ENCODE peak calls at places on chromosomes 5 and 9, in nine cellular contexts. F is K562; I is heart right ventricle; L is transverse colon; T is left ventricle myocardium inferior; Z is ovary; X is endodermal cell; A is naive thymus-derived CD4-positive, alpha-beta T cell; U is A549. O is an unnamed sample. For H3K4me1, the result is how much of the 10 kb centered on the place peaks cover.

GRCh38 chr9:114908104-114908621 is 22.2 kb downstream of the TNFSF8 start:
- DNase-seq in F (no peak), I (no peak), L (no peak), T (no peak), Z (no peak), X (peak), A (no peak), U (peak), O (peak)

GRCh38 chr5:139272471-139273321 is 20.8 kb upstream of the MATR3 start:
- DNase-seq in F (no peak), I (no peak), L (peak), T (no peak), Z (no peak), X (no peak), A (peak), U (no peak), O (peak)

GRCh38 chr5:155004138-155004744 is 9.3 kb upstream of the KIF4B start:
- DNase-seq in F (no peak), I (peak), L (peak), T (no peak), Z (no peak), X (peak), A (no peak), U (no peak), O (peak)

GRCh38 chr9:124881138-124881743 is 19.3 kb downstream of the ARPC5L start:
- DNase-seq in F (no peak), I (no peak), L (no peak), T (no peak), Z (no peak), X (no peak), A (no peak), U (no peak), O (no peak)

GRCh38 chr5:69035665-69036064 is 58.1 kb upstream of the SLC30A5 start:
- DNase-seq in F (no peak), I (no peak), L (no peak), T (no peak), Z (no peak), X (no peak), A (no peak), U (no peak), O (no peak)

GRCh38 chr5:172106511-172107356 is 81.3 kb downstream of the STK10 start:
- DNase-seq in F (peak), I (no peak), L (peak), T (peak), Z (peak), X (peak), A (peak), U (peak), O (peak)

GRCh38 chr9:132090771-132091170 is 11.1 kb upstream of the MED27 start:
- DNase-seq in F (no peak), I (no peak), L (no peak), T (no peak), Z (no peak), X (no peak), A (no peak), U (no peak), O (no peak)

GRCh38 chr5:147400836-147401235 is 109.0 kb downstream of the DPYSL3 start:
- DNase-seq in F (no peak), I (no peak), L (no peak), T (no peak), Z (no peak), X (no peak), A (no peak), U (no peak), O (no peak)

DNA sequence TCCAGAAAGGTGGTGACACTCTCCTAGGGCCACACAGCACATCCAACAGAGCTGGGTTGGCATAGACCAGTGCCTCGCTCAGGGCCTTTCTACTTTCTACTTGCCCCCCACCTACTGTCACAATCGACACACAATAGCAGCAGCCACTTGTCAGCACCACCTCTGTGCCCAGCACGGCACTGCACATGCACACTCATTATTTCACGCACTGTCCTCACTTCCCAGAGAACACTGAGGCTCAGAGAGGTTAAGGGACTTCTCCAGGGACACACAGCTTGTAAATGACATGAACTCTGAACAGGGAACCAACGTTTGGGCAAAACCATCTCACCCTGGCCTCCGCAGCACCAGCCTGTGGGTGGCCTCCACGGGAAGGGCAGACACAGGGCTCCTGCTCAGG is 70.9 kb upstream of the STXBP1 start:
- DNase-seq in F (no peak), I (no peak), L (no peak), T (no peak), Z (no peak), X (no peak), A (no peak), U (no peak), O (no peak)
- H3K4me1 ChIP-seq in F (under half), I (half or more), L (half or more), T (half or more), Z (under half), X (under half), A (under half), U (half or more), O (under half)

DNA sequence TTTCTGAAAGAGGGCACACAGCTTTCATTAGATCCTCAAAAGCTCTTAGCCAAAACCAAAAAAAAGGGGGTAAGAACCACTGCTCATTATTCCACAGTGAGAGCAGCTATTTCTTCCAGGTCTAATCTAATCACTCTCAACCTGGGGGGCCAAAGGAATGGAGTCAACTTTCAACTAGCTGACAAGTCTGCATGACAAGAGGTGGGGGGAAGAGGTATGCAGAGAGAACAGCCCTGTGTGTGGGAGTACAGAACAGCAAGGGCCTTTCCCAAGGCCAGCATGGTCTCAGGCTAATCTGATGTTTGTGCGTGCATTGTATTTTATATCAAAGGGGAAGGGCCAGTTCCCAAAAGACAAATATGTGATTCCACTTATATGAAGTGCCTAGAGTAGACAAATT is 36.9 kb upstream of the PIP5K1B start:
- DNase-seq in F (no peak), I (no peak), L (no peak), T (no peak), Z (no peak), X (peak), A (no peak), U (no peak), O (no peak)
- H3K4me1 ChIP-seq in F (under half), I (under half), L (under half), T (under half), Z (under half), X (under half), A (under half), U (under half), O (under half)

GRCh38 chr5:14457475-14457874 is 124.1 kb upstream of the OTULINL start:
- DNase-seq in F (no peak), I (no peak), L (no peak), T (no peak), Z (no peak), X (no peak), A (no peak), U (no peak), O (no peak)

GRCh38 chr5:14451866-14452265 is 129.7 kb upstream of the OTULINL start:
- DNase-seq in F (no peak), I (no peak), L (no peak), T (no peak), Z (no peak), X (no peak), A (no peak), U (no peak), O (no peak)

GRCh38 chr5:14450055-14450524 is 131.5 kb upstream of the OTULINL start:
- DNase-seq in F (no peak), I (peak), L (no peak), T (peak), Z (peak), X (no peak), A (no peak), U (no peak), O (peak)

GRCh38 chr5:14452685-14453084 is 128.9 kb upstream of the OTULINL start:
- DNase-seq in F (no peak), I (no peak), L (no peak), T (no peak), Z (no peak), X (no peak), A (no peak), U (no peak), O (no peak)

DNA sequence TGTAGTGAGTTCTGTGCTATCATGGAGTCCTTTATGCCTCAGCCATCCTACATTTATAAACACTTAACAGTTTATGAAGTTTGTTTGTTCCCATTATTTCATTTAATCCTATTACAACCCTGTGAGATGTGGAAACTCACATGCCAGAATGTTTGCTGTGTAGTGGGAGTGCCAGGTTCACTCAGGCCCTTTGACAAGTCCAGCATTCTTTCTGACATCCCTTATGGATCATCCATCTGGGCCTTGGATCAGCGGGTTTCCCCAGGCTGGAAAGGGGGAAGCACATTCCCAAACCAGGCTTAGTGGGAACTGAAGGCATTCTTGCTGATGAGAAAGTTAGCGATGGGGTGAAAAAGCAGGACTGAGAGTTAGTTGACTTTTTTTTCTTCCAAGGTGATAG is 128.1 kb upstream of the OTULINL start:
- DNase-seq in F (no peak), I (no peak), L (no peak), T (no peak), Z (no peak), X (no peak), A (no peak), U (no peak), O (no peak)
- H3K4me1 ChIP-seq in F (under half), I (half or more), L (under half), T (half or more), Z (under half), X (under half), A (under half), U (under half), O (under half)

GRCh38 chr5:1481999-1482381 is 36.8 kb upstream of the SLC6A3 start:
- DNase-seq in F (no peak), I (no peak), L (no peak), T (no peak), Z (no peak), X (no peak), A (no peak), U (no peak), O (no peak)

GRCh38 chr5:1481266-1481998 is 36.2 kb upstream of the SLC6A3 start:
- DNase-seq in F (no peak), I (no peak), L (no peak), T (no peak), Z (no peak), X (no peak), A (no peak), U (no peak), O (no peak)

GRCh38 chr5:1483856-1484255 is 38.6 kb upstream of the SLC6A3 start:
- DNase-seq in F (no peak), I (no peak), L (no peak), T (no peak), Z (no peak), X (no peak), A (no peak), U (no peak), O (no peak)

GRCh38 chr5:1484416-1485319 is 39.1 kb downstream of the LPCAT1 start:
- DNase-seq in F (no peak), I (no peak), L (no peak), T (no peak), Z (no peak), X (no peak), A (no peak), U (no peak), O (no peak)

DNA sequence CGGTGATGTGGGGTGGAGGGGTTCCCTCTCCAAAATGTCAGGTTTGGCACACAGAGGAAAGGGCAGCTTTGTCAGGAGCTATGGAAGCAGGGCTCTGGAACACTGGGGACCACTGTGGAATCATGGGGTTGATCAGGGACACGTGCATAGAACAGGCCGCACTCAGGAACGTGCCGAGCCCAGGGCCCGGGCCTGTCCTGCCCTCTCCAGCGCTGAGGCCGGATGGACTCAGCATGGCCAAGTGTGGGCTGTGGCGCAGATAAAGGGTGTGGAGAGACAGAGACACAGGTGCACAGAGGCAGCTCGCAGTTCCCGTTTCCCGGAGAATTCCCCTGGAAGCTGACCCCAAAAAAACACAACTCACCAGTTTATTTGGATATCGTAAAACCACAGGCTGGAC is 37.8 kb upstream of the SLC6A3 start:
- DNase-seq in F (no peak), I (no peak), L (no peak), T (no peak), Z (no peak), X (no peak), A (no peak), U (no peak), O (no peak)
- H3K4me1 ChIP-seq in F (under half), I (under half), L (under half), T (under half), Z (under half), X (under half), A (under half), U (under half), O (under half)

GRCh38 chr5:175656966-175657365 is 905 bp upstream of the HRH2 start:
- DNase-seq in F (no peak), I (no peak), L (no peak), T (no peak), Z (no peak), X (no peak), A (no peak), U (no peak), O (no peak)

GRCh38 chr5:175655411-175655810 is 2.5 kb upstream of the HRH2 start:
- DNase-seq in F (no peak), I (no peak), L (no peak), T (no peak), Z (no peak), X (no peak), A (no peak), U (no peak), O (no peak)

GRCh38 chr5:175657593-175658271 is at the start of gene HRH2:
- DNase-seq in F (no peak), I (peak), L (peak), T (peak), Z (no peak), X (peak), A (peak), U (peak), O (peak)

GRCh38 chr5:175659546-175660248 is 1.8 kb downstream of the HRH2 start:
- DNase-seq in F (no peak), I (no peak), L (no peak), T (no peak), Z (no peak), X (no peak), A (no peak), U (no peak), O (peak)

DNA sequence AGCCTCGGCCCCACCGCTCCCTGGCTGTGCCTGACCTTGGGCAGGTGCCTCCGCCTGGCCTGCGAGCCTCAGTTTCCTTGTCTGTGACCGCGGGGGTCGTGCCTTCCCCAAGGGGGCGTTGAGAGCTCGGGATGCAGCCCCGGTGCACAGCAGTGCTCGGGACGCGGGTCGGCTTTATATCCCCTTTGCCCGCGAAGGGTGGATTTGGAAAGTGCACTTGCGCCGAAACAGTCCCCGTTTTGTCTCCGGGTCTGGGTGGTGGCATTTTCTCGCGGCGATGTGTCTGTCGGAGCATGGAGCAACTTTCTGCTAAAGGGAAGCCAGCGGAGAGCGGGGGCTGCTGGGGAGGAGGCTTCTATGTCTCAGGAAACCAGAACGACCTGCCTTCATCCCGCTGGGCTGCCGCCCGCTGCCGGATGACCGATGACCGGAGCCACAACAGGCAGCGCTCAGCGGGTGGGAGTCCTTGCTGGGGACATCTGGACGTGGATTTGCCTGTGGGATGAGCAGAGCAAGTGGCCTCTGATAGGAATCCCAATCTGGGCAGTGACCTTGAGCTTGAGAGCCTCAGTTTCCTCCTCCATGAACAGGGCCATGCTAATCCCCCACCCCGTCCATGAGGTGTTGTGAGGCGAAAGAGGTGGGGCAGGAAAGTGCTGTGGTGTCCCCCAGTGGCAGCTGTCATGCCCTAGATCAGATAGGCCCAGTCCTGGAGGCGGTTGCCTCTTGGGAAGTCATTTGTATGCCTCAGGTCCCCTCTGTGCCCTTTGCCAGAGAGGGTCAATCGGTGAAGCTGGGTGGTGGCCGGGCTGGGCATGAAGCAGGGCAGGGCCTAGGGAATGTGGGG is 651 bp downstream of the HRH2 start:
- DNase-seq in F (no peak), I (no peak), L (no peak), T (no peak), Z (no peak), X (peak), A (no peak), U (no peak), O (peak)
- H3K4me1 ChIP-seq in F (under half), I (under half), L (under half), T (under half), Z (under half), X (under half), A (half or more), U (under half), O (under half)

GRCh38 chr9:101325053-101325452 is 59.8 kb downstream of the BAAT start:
- DNase-seq in F (no peak), I (no peak), L (no peak), T (no peak), Z (no peak), X (no peak), A (no peak), U (no peak), O (no peak)
- H3K4me1 ChIP-seq in F (under half), I (under half), L (under half), T (under half), Z (under half), X (under half), A (under half), U (half or more), O (under half)

DNA sequence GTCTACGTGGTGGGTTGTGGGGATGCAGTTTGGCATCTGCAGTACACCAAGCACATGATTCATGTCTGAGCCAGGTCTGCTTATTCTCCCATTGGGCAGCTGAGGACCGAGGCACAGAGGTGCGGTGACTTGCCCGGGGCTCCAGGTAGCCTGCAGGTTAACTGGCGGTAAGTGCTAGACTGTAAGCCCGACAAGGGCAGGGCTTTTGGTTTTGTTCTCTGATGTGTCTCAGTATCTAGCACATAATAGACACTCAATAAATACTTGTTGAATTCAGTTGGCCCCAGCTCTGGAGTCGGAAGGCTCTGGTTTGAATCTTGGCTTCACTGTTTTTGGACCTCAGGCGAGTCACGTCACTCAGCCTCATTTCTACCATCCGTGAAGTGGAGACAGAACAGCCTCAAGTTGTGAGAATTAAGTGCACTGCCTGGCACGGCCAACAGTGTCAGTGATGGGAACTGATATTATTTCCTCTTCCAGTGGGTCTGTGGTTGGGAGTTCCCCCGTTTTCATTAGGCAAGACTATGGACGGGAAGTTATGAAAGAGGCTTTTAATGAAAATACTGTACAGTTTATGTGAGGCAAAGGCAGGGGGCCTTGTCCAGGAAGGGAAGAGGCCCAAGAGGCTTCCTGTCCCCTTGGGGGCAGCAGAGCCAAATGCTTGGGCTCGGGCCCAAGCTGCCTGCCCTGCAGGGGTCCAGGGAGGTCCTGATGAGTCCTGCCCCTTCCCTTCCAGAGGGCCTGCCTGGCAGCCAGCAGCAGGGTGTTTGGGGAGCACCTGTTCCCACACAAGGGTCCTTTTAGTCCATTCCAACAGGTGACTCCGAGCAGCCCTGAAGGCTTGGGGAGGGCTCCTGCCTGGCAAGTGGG is 3.3 kb downstream of the PRELID1 start:
- DNase-seq in F (no peak), I (no peak), L (no peak), T (no peak), Z (no peak), X (peak), A (no peak), U (no peak), O (no peak)
- H3K4me1 ChIP-seq in F (under half), I (under half), L (under half), T (half or more), Z (under half), X (under half), A (under half), U (under half), O (under half)

DNA sequence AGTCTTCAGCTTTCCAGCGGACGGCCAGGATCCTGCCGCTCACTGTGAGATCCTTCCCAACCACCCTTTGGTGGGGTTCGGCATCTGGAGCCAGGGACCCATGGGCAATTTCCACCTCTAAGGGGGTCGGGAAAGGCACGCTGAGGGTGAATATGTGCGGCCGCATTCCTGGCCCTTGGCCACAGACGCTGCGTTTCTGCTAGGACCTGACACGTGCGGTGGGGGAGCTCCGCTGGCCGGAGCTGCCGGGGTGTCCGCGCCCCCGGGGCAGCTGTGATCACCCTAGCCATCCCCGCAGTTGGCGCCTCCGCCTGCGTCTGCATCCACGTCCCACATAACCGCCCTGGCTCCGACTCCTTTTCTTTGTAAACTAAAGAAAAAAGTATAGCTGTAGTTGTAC is 5.3 kb upstream of the DNAJA1 start:
- DNase-seq in F (no peak), I (no peak), L (no peak), T (no peak), Z (no peak), X (no peak), A (no peak), U (no peak), O (no peak)
- H3K4me1 ChIP-seq in F (under half), I (under half), L (under half), T (under half), Z (under half), X (under half), A (under half), U (under half), O (under half)

O was measured in hepatocyte.